ENCODE peak calls at places on chromosomes 16 and 17, in nine cellular contexts. E is suprapubic skin, G is AG10803, Y is HCT116, J is BE2C, S is H9, H is left lung, B is foreskin fibroblast, C is fibroblast of lung. M is an unnamed sample.

GRCh38 chr16:74153773-74154172 is 142.8 kb upstream of the PSMD7 start:
- DNase-seq in J (no peak), S (no peak), E (no peak), C (no peak), Y (no peak), B (no peak), H (no peak), G (no peak), M (no peak)

GRCh38 chr17:79859676-79860615 is 20.7 kb upstream of the CBX4 start:
- DNase-seq in H (peak), Y (no peak), B (peak), J (peak), C (no peak), E (no peak), G (no peak), S (no peak), M (no peak)

GRCh38 chr16:71504901-71505300 is 15.8 kb upstream of the ZNF19 start:
- DNase-seq in S (no peak), B (no peak), H (no peak), E (no peak), Y (no peak), G (no peak), J (no peak), C (no peak), M (no peak)

GRCh38 chr16:73616186-73616585 is 568.3 kb upstream of the ZFHX3 start:
- DNase-seq in G (peak), C (no peak), H (no peak), S (no peak), Y (peak), B (no peak), E (no peak), J (no peak), M (no peak)

GRCh38 chr17:77862890-77863813 is 95.4 kb upstream of the TNRC6C start:
- DNase-seq in C (no peak), E (no peak), H (peak), S (no peak), J (no peak), B (peak), G (no peak), Y (no peak), M (no peak)

GRCh38 chr16:22296225-22297113 is 740 bp upstream of the POLR3E start:
- DNase-seq in H (no peak), E (no peak), S (no peak), C (no peak), J (no peak), Y (no peak), G (no peak), B (peak), M (no peak)

GRCh38 chr16:84482001-84482891 is 22.2 kb downstream of the MEAK7 start:
- DNase-seq in G (no peak), J (no peak), C (no peak), H (no peak), E (peak), S (no peak), B (peak), Y (no peak), M (no peak)

GRCh38 chr17:67431210-67432015 is 54.3 kb downstream of the PITPNC1 start:
- DNase-seq in E (no peak), B (peak), Y (peak), G (peak), C (peak), S (no peak), H (no peak), J (no peak), M (peak)

GRCh38 chr16:63287411-63287810 is 1251.2 kb upstream of the CDH8 start:
- DNase-seq in G (no peak), C (no peak), S (no peak), H (no peak), Y (no peak), E (no peak), B (no peak), J (no peak), M (no peak)

GRCh38 chr17:79065105-79065670 is 9.4 kb upstream of the ENGASE start:
- DNase-seq in G (peak), S (peak), B (peak), E (no peak), J (peak), C (peak), Y (peak), H (no peak), M (peak)

GRCh38 chr17:67258836-67259468 is 14.0 kb upstream of the HELZ start:
- DNase-seq in G (no peak), E (peak), B (no peak), Y (no peak), C (no peak), S (peak), H (no peak), J (no peak), M (no peak)

GRCh38 chr16:76222853-76223252 is 54.3 kb upstream of the CNTNAP4 start:
- DNase-seq in J (no peak), H (no peak), E (no peak), C (no peak), B (no peak), G (no peak), Y (no peak), S (peak), M (no peak)

GRCh38 chr17:1485748-1486376 is 6.6 kb downstream of the MYO1C start:
- DNase-seq in E (no peak), C (peak), B (peak), G (peak), Y (no peak), H (peak), J (no peak), S (peak), M (peak)

GRCh38 chr16:11045846-11046245 is 101.5 kb downstream of the CLEC16A start:
- DNase-seq in Y (no peak), H (no peak), G (no peak), E (no peak), C (peak), J (no peak), B (peak), S (no peak), M (no peak)

GRCh38 chr16:13856811-13857511 is 63.0 kb upstream of the ERCC4 start:
- DNase-seq in C (no peak), G (no peak), E (no peak), H (no peak), Y (no peak), B (no peak), S (no peak), J (no peak), M (no peak)

GRCh38 chr17:7174603-7175362 is 4.4 kb downstream of the ASGR1 start:
- DNase-seq in C (peak), Y (no peak), B (no peak), S (no peak), E (no peak), H (no peak), G (no peak), J (no peak), M (no peak)

GRCh38 chr16:2715519-2715918 is 4.5 kb downstream of the PRSS27 start:
- DNase-seq in C (peak), Y (no peak), B (peak), J (peak), S (peak), E (no peak), H (peak), G (peak), M (peak)

GRCh38 chr17:18960803-18961511 is 9.0 kb downstream of the SLC5A10 start:
- DNase-seq in Y (no peak), C (peak), H (peak), G (peak), S (peak), J (peak), B (peak), E (no peak), M (peak)

GRCh38 chr16:2317231-2318020 is 23.1 kb downstream of the ABCA3 start:
- DNase-seq in J (no peak), C (no peak), H (no peak), Y (no peak), S (no peak), B (no peak), G (no peak), E (no peak), M (no peak)

GRCh38 chr17:57788710-57789109 is 43.6 kb upstream of the CCDC182 start:
- DNase-seq in C (no peak), Y (no peak), B (no peak), G (no peak), S (no peak), E (no peak), J (no peak), H (no peak), M (no peak)

GRCh38 chr17:14510136-14510535 is 209.3 kb downstream of the HS3ST3B1 start:
- DNase-seq in H (no peak), C (no peak), J (no peak), B (peak), Y (no peak), G (peak), S (no peak), E (no peak), M (no peak)

GRCh38 chr16:87764600-87765472 is 950 bp downstream of the KLHDC4 start:
- DNase-seq in S (no peak), J (no peak), G (no peak), B (no peak), C (no peak), H (no peak), E (no peak), Y (no peak), M (no peak)

GRCh38 chr17:21286771-21287702 is 2.5 kb downstream of the MAP2K3 start:
- DNase-seq in J (no peak), B (no peak), S (no peak), H (peak), E (no peak), Y (peak), G (no peak), C (no peak), M (no peak)

GRCh38 chr16:14315683-14316320 is 244.7 kb downstream of the MRTFB start:
- DNase-seq in B (no peak), H (no peak), J (no peak), E (no peak), G (no peak), S (no peak), C (no peak), Y (no peak), M (no peak)

GRCh38 chr16:24053325-24053946 is 202.7 kb upstream of the CACNG3 start:
- DNase-seq in G (no peak), Y (no peak), B (no peak), S (no peak), C (no peak), E (no peak), H (no peak), J (no peak), M (no peak)

GRCh38 chr16:4323845-4324478 is 8.1 kb downstream of the GLIS2 start:
- DNase-seq in Y (no peak), C (peak), J (peak), B (peak), H (peak), E (no peak), S (peak), G (peak), M (no peak)

GRCh38 chr16:31351246-31351936 is 3.6 kb upstream of the ITGAX start:
- DNase-seq in S (no peak), E (peak), C (no peak), H (no peak), J (no peak), B (no peak), Y (no peak), G (no peak), M (no peak)

GRCh38 chr16:66508261-66508913 is 41.5 kb downstream of the TK2 start:
- DNase-seq in B (peak), G (no peak), H (no peak), C (peak), Y (no peak), J (no peak), S (no peak), E (no peak), M (no peak)

GRCh38 chr16:65950211-65950610 is 416.3 kb upstream of the CDH5 start:
- DNase-seq in B (peak), H (no peak), S (no peak), Y (no peak), G (no peak), E (no peak), C (peak), J (no peak), M (no peak)

GRCh38 chr17:58986005-58986404 is 120.7 kb downstream of the TRIM37 start:
- DNase-seq in J (no peak), S (no peak), Y (no peak), C (no peak), G (no peak), B (no peak), E (no peak), H (no peak), M (peak)

GRCh38 chr17:82230627-82231311 is 1.9 kb downstream of the SLC16A3 start:
- DNase-seq in B (peak), C (peak), S (peak), G (peak), Y (no peak), E (peak), J (peak), H (peak), M (peak)

GRCh38 chr17:62188713-62189112 is 123.6 kb upstream of the MED13 start:
- DNase-seq in H (no peak), G (no peak), B (no peak), S (no peak), J (no peak), E (no peak), Y (no peak), C (no peak), M (no peak)

GRCh38 chr17:79645022-79645776 is 34.3 kb upstream of the RBFOX3 start:
- DNase-seq in S (peak), H (no peak), G (no peak), Y (no peak), B (no peak), E (peak), J (no peak), C (no peak), M (no peak)

GRCh38 chr16:88528902-88529318 is 41.3 kb upstream of the ZC3H18 start:
- DNase-seq in S (no peak), E (no peak), C (no peak), B (no peak), H (peak), G (no peak), Y (no peak), J (peak), M (no peak)

GRCh38 chr17:78573955-78574354 is 3.2 kb downstream of the DNAH17 start:
- DNase-seq in E (no peak), G (no peak), Y (peak), H (no peak), C (no peak), J (peak), S (no peak), B (no peak), M (no peak)

GRCh38 chr17:13154932-13155331 is 137.1 kb upstream of the ELAC2 start:
- DNase-seq in Y (no peak), H (no peak), J (no peak), S (no peak), B (no peak), G (no peak), C (no peak), E (no peak), M (no peak)
- TF ChIP-seq CTCF in Y (no peak), H (no peak), J (no peak), S (no peak), B (no peak), G (no peak), C (no peak), E (no peak), M (no peak)

DNA sequence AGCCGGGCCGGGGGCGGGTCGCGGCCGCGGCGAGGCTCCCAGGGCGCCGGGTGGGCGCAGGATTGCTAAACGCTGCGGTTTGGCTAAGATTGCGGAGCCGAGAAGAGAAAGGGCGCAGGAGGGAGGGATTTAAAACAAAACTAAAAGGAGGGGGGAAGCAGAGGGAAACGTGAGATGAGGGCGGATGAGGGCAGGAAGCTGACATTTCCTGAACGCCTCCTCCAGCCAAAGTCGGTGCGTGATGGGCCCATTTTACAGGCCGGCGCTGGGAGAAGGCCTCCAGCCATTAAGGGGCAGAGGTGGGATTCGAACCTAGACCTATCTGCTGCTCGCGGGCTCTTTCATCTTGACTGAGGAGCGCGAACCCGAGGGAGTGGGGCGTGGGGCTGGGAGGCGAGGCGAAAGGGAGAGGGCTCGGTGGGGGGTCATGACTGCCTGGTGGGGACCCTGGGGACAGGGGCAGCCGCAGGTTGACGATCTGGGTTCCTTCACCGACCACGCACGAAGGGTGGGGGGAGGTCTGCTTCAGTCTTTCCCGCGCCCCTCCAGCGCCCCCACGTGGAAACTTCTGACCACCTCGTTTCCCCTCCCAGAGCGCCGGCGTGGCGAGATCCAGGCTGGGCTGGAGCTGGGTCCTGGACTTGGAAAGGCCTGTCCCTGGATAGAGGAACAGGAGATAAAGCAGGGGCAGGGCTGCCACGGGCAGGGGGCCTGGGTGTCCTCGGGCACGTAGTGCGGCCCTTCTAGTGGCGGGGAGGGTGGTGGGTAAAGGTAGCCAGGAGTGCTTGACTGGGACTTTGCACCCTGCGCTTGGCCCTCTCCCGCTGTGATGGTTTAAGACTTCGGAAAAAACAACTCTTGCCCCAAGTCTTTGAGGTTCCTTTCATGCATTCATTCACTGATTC is 3.8 kb upstream of the TAC4 start:
- DNase-seq in S (peak), E (peak), B (peak), G (peak), H (peak), Y (no peak), C (peak), J (peak), M (peak)
- TF ChIP-seq CTCF in S (peak), E (peak), B (peak), G (peak), H (peak), Y (peak), C (peak), J (peak), M (peak)

GRCh38 chr16:68328860-68329370 is 18.1 kb downstream of the PRMT7 start:
- DNase-seq in H (no peak), S (no peak), C (no peak), E (no peak), J (no peak), Y (no peak), B (no peak), G (no peak), M (no peak)
- TF ChIP-seq CTCF in H (no peak), S (no peak), C (no peak), E (no peak), J (no peak), Y (no peak), B (no peak), G (no peak), M (no peak)

GRCh38 chr16:56828641-56829040 is 36.4 kb upstream of the SLC12A3 start:
- DNase-seq in G (no peak), H (no peak), E (no peak), B (no peak), S (no peak), C (peak), Y (no peak), J (no peak), M (no peak)

GRCh38 chr16:56833243-56833970 is 31.6 kb upstream of the SLC12A3 start:
- DNase-seq in S (no peak), J (no peak), B (no peak), Y (no peak), G (no peak), E (no peak), H (no peak), C (peak), M (no peak)

GRCh38 chr16:56832768-56833167 is 32.2 kb upstream of the SLC12A3 start:
- DNase-seq in S (no peak), E (no peak), B (no peak), G (no peak), H (no peak), Y (no peak), J (no peak), C (no peak), M (no peak)

GRCh38 chr16:56835330-56835729 is 29.7 kb upstream of the SLC12A3 start:
- DNase-seq in S (no peak), E (no peak), H (no peak), C (no peak), Y (no peak), B (no peak), G (no peak), J (no peak), M (no peak)

DNA sequence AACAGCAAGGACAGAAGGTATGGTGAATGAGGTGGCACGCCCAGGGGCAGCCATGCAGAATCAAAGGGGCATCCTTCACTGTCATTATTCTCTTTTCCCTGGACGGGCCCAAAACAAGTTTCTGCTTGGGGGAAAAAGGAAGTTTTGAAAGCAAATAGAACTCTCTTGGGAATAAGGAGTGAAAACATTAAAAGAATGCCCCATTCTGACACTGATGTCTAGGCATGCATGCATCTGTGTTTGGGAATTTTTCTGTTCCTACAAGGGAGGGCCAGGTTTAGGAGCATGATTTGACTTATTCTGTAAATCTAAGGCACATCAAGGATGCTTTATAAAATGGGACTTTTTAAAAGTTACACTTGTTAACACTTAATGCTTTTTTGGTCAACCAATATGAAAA is 34.3 kb upstream of the SLC12A3 start:
- DNase-seq in Y (no peak), H (no peak), B (no peak), C (peak), G (peak), J (no peak), S (no peak), E (no peak), M (no peak)
- TF ChIP-seq CTCF in Y (no peak), H (no peak), B (no peak), C (no peak), G (no peak), J (no peak), S (no peak), E (no peak), M (no peak)

DNA sequence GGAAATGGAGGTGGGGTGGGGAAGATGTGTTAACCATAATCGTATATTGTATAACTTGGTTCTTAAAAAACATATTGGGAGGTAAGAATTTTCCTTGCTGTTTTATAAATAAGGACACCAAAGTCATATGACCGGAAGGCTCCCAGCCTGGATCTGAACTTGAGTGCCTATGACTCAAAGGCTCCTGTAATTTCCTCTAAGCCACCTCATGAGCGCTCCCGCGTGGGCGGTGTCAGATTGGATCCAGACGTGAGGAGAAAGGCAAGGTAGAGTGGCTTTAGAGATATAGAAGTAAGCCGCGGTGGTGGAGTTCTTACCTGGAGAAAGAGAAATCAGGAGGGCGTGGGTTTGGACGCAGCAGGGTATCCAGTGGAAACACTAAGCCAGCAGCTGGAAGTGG is 196.2 kb upstream of the NLRP1 start:
- DNase-seq in S (no peak), B (peak), G (peak), J (no peak), Y (peak), C (peak), E (no peak), H (no peak), M (peak)
- TF ChIP-seq CTCF in S (no peak), B (no peak), G (peak), J (no peak), Y (peak), C (no peak), E (no peak), H (no peak), M (peak)

DNA sequence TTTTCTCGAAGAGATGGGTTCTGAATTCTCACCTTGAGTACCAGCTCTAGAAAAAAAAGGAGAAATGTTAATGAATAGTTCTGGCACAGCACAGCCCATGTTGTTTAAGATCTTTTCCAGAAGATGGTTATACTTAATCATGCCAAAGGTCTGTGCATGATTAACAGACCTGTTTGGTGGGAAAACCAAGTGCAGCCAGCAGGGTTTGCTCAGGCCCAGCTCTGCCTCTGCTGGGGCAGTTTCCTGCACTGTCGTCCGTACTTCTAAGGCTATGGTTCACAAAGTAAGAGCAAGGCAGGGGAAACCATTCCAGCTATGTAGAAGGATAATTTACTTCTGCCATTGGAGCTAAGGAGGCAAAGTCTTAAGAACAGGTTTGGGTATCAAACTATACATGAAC is 10.6 kb downstream of the ANKRD40 start:
- DNase-seq in C (no peak), E (no peak), B (no peak), H (no peak), Y (no peak), S (no peak), G (no peak), J (no peak), M (no peak)
- TF ChIP-seq CTCF in C (no peak), E (no peak), B (no peak), H (no peak), Y (no peak), S (no peak), G (no peak), J (no peak), M (no peak)

GRCh38 chr17:60525624-60526514 is at the start of gene APPBP2:
- DNase-seq in C (peak), G (peak), Y (peak), E (peak), S (peak), J (peak), H (peak), B (peak), M (peak)
- TF ChIP-seq CTCF in C (no peak), G (no peak), Y (no peak), E (no peak), S (no peak), J (no peak), H (no peak), B (no peak), M (no peak)